ENCODE peak calls at places on chromosome 20, in five cellular contexts. F, C, J, S and D are unnamed samples.

GRCh38 chr20:4053516-4053919 is 38.2 kb upstream of the RNF24 start:
- DNase-seq in F (no peak), C (no peak), J (no peak), S (no peak), D (no peak)

GRCh38 chr20:25280574-25281535 is 33.0 kb downstream of the PYGB start:
- DNase-seq in F (no peak), C (no peak), J (peak), S (no peak), D (no peak)

GRCh38 chr20:41233976-41234514 is 83.5 kb downstream of the ZHX3 start:
- DNase-seq in F (no peak), C (no peak), J (no peak), S (no peak), D (no peak)

GRCh38 chr20:4289875-4290274 is 274.5 kb upstream of the RNF24 start:
- DNase-seq in F (no peak), C (no peak), J (no peak), S (no peak), D (peak)

GRCh38 chr20:13291167-13291566 is 70.1 kb downstream of the ISM1 start:
- DNase-seq in F (no peak), C (no peak), J (peak), S (no peak), D (no peak)

GRCh38 chr20:42179768-42180167 is 561.6 kb upstream of the CHD6 start:
- DNase-seq in F (no peak), C (no peak), J (peak), S (no peak), D (peak)

GRCh38 chr20:62015445-62016288 is 50.0 kb downstream of the TAF4 start:
- DNase-seq in F (no peak), C (no peak), J (no peak), S (no peak), D (no peak)

GRCh38 chr20:48711044-48711428 is 116.8 kb downstream of the PREX1 start:
- DNase-seq in F (no peak), C (no peak), J (no peak), S (no peak), D (no peak)

GRCh38 chr20:57389695-57390603 is 1.2 kb upstream of the RBM38 start:
- DNase-seq in F (no peak), C (no peak), J (peak), S (peak), D (no peak)

GRCh38 chr20:57753332-57754164 is 43.7 kb upstream of the PMEPA1 start:
- DNase-seq in F (no peak), C (no peak), J (no peak), S (no peak), D (no peak)

GRCh38 chr20:57493091-57493615 is 31.8 kb downstream of the CTCFL start:
- DNase-seq in F (no peak), C (no peak), J (no peak), S (no peak), D (no peak)

GRCh38 chr20:62350629-62351422 is 16.3 kb downstream of the LAMA5 start:
- DNase-seq in F (no peak), C (no peak), J (no peak), S (no peak), D (no peak)

GRCh38 chr20:19047040-19047950 is 165.1 kb upstream of the SLC24A3 start:
- DNase-seq in F (no peak), C (no peak), J (no peak), S (no peak), D (no peak)

GRCh38 chr20:17875981-17876385 is 92.6 kb downstream of the SNX5 start:
- DNase-seq in F (no peak), C (no peak), J (no peak), S (no peak), D (no peak)

GRCh38 chr20:38726849-38727601 is 2.7 kb downstream of the SLC32A1 start:
- DNase-seq in F (no peak), C (peak), J (peak), S (peak), D (no peak)

GRCh38 chr20:61520761-61521460 is 268.9 kb downstream of the CDH4 start:
- DNase-seq in F (peak), C (no peak), J (no peak), S (no peak), D (no peak)

GRCh38 chr20:37108676-37109075 is 12.9 kb upstream of the RBL1 start:
- DNase-seq in F (no peak), C (no peak), J (no peak), S (no peak), D (no peak)

GRCh38 chr20:59104848-59105247 is 58.8 kb upstream of the ZNF831 start:
- DNase-seq in F (no peak), C (no peak), J (no peak), S (no peak), D (no peak)

GRCh38 chr20:59105581-59105980 is 58.0 kb upstream of the ZNF831 start:
- DNase-seq in F (no peak), C (no peak), J (no peak), S (no peak), D (no peak)

GRCh38 chr20:59102722-59103415 is 60.3 kb upstream of the PRELID3B start:
- DNase-seq in F (no peak), C (no peak), J (no peak), S (no peak), D (no peak)

GRCh38 chr20:59101956-59102355 is 59.4 kb upstream of the PRELID3B start:
- DNase-seq in F (no peak), C (no peak), J (no peak), S (no peak), D (no peak)
- TF ChIP-seq RFX5 in F (no peak), C (no peak), J (no peak), S (no peak), D (no peak)

DNA sequence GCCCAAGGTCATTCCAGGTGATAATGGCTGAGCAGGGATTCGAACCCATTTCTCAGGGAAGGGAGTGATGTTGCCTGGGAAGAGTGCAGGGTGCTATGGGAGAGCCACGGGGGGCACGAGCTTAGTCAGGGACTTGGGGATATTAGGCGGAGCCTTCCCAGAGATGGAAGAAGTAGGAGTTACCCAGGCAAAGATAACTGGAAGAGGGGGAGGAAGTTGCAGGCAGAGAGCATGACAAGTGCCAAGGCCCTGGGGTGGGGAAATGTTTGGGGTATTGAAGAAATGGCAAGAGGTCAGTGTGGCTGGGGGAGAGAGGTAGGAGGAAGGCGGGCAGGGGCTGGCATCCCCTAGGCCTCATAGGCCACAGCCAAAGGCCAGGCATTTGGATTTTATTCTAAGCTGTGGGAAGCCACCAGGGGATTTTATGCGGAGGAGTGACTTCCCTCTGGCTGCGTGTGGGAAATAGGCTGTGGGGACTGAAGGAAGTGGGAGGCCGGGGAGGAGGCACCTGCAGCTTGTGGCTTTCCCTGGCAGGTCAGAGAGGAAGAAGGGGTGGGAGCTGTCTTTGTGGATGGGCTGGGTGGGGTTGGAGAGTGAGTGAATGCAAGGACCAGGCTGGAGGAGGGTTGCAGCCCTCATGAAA is 22.7 kb downstream of the SNAI1 start:
- DNase-seq in F (no peak), C (no peak), J (no peak), S (no peak), D (no peak)
- TF ChIP-seq MAFK in F (no peak), C (no peak), J (no peak), S (no peak), D (no peak)

GRCh38 chr20:11813106-11813890 is 104.4 kb upstream of the BTBD3 start:
- DNase-seq in F (no peak), C (no peak), J (no peak), S (no peak), D (no peak)

GRCh38 chr20:11810316-11811130 is 107.2 kb upstream of the BTBD3 start:
- DNase-seq in F (peak), C (no peak), J (no peak), S (no peak), D (no peak)

GRCh38 chr20:11814276-11814675 is 103.4 kb upstream of the BTBD3 start:
- DNase-seq in F (peak), C (no peak), J (no peak), S (no peak), D (no peak)
- TF ChIP-seq RFX5 in F (no peak), C (no peak), J (no peak), S (no peak), D (no peak)

GRCh38 chr20:16096756-16097326 is 476.4 kb downstream of the KIF16B start:
- DNase-seq in F (no peak), C (no peak), J (no peak), S (no peak), D (no peak)

GRCh38 chr20:16097788-16098187 is 475.5 kb downstream of the KIF16B start:
- DNase-seq in F (no peak), C (no peak), J (no peak), S (no peak), D (no peak)

GRCh38 chr20:16100111-16100510 is 473.1 kb downstream of the KIF16B start:
- DNase-seq in F (no peak), C (no peak), J (no peak), S (no peak), D (no peak)

GRCh38 chr20:16098890-16099639 is 474.2 kb downstream of the KIF16B start:
- DNase-seq in F (no peak), C (peak), J (no peak), S (no peak), D (no peak)

GRCh38 chr20:16095241-16095640 is 478.0 kb downstream of the KIF16B start:
- DNase-seq in F (no peak), C (no peak), J (no peak), S (no peak), D (no peak)
- TF ChIP-seq MAFK in F (no peak), C (no peak), J (no peak), S (no peak), D (no peak)

GRCh38 chr20:2521369-2522305 is 12.9 kb upstream of the ZNF343 start:
- DNase-seq in F (peak), C (peak), J (peak), S (peak), D (peak)

GRCh38 chr20:2518096-2518495 is 9.4 kb upstream of the ZNF343 start:
- DNase-seq in F (no peak), C (no peak), J (no peak), S (no peak), D (no peak)

GRCh38 chr20:2520617-2521016 is 11.9 kb upstream of the ZNF343 start:
- DNase-seq in F (no peak), C (no peak), J (no peak), S (no peak), D (no peak)

GRCh38 chr20:2518558-2518957 is 9.8 kb upstream of the ZNF343 start:
- DNase-seq in F (no peak), C (no peak), J (no peak), S (no peak), D (no peak)

DNA sequence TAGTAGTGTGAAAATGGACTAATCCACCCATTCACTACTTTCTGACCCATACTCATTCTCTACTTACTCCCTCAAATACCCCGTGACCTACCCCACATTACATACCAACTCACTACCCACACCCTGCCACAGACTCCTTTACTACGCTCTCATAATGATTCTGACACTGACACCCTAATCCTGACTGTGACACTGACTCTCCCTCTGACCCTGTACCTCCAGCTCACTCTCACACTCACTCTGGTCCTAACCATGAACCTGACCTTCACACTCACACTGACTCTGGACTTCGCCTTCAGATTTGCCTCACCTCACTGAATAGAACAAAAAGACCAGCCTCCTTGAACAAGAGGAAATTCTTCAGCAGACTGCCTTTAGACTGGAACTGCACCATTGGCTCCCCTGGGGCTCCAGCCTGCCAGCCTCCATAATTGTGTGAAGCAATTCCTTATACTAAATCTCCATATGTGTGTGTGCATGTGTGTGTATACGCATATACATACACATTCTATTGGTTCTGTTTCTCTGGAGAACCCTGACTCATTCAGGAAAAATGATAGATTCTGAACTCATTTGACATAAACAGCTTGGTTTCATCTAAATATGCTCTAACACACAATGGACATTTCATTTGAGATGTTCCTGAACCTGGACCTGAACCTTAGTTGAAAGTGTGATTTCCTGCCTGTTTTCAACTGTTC is 10.6 kb upstream of the ZNF343 start:
- DNase-seq in F (peak), C (no peak), J (no peak), S (no peak), D (no peak)
- TF ChIP-seq RFX5 in F (no peak), C (no peak), J (no peak), S (no peak), D (no peak)